ENCODE peak calls at places on chromosomes 16 and 17, in nine cellular contexts. One of them, this sample, is unnamed. For H3K4me1, the result is how much of the 10 kb centered on the place peaks cover.

GRCh38 chr17:17445925-17446665 is 30.7 kb upstream of the MED9 start:
- DNase-seq in testis: no peak
- DNase-seq in hepatocyte: peak
- DNase-seq in PC-9: peak
- DNase-seq in colonic mucosa: peak
- DNase-seq in astrocyte: peak
- DNase-seq in right lobe of liver: peak
- DNase-seq in K562: no peak
- DNase-seq in CD8-positive, alpha-beta T cell: no peak
- DNase-seq in this sample: no peak

GRCh38 chr16:30971298-30971697 is 13.7 kb upstream of the HSD3B7 start:
- DNase-seq in testis: no peak
- DNase-seq in hepatocyte: no peak
- DNase-seq in PC-9: no peak
- DNase-seq in colonic mucosa: no peak
- DNase-seq in astrocyte: no peak
- DNase-seq in right lobe of liver: no peak
- DNase-seq in K562: no peak
- DNase-seq in CD8-positive, alpha-beta T cell: no peak
- DNase-seq in this sample: no peak

GRCh38 chr17:57470906-57471305 is 214.6 kb downstream of the MSI2 start:
- DNase-seq in testis: no peak
- DNase-seq in hepatocyte: no peak
- DNase-seq in PC-9: no peak
- DNase-seq in colonic mucosa: no peak
- DNase-seq in astrocyte: no peak
- DNase-seq in right lobe of liver: no peak
- DNase-seq in K562: no peak
- DNase-seq in CD8-positive, alpha-beta T cell: no peak
- DNase-seq in this sample: no peak

GRCh38 chr16:88846088-88846487 is 10.7 kb downstream of the GALNS start:
- DNase-seq in testis: no peak
- DNase-seq in hepatocyte: no peak
- DNase-seq in PC-9: no peak
- DNase-seq in colonic mucosa: no peak
- DNase-seq in astrocyte: no peak
- DNase-seq in right lobe of liver: no peak
- DNase-seq in K562: peak
- DNase-seq in CD8-positive, alpha-beta T cell: no peak
- DNase-seq in this sample: no peak

GRCh38 chr16:86041205-86041604 is 142.2 kb downstream of the IRF8 start:
- DNase-seq in testis: no peak
- DNase-seq in hepatocyte: no peak
- DNase-seq in PC-9: no peak
- DNase-seq in colonic mucosa: no peak
- DNase-seq in astrocyte: no peak
- DNase-seq in right lobe of liver: no peak
- DNase-seq in K562: no peak
- DNase-seq in CD8-positive, alpha-beta T cell: no peak
- DNase-seq in this sample: no peak

GRCh38 chr17:43405861-43406260 is 7.1 kb downstream of the ARL4D start:
- DNase-seq in testis: no peak
- DNase-seq in hepatocyte: no peak
- DNase-seq in PC-9: no peak
- DNase-seq in colonic mucosa: no peak
- DNase-seq in astrocyte: peak
- DNase-seq in right lobe of liver: no peak
- DNase-seq in K562: no peak
- DNase-seq in CD8-positive, alpha-beta T cell: no peak
- DNase-seq in this sample: no peak

GRCh38 chr16:50887500-50887899 is 145.6 kb downstream of the CYLD start:
- DNase-seq in testis: no peak
- DNase-seq in hepatocyte: no peak
- DNase-seq in PC-9: no peak
- DNase-seq in colonic mucosa: no peak
- DNase-seq in astrocyte: no peak
- DNase-seq in right lobe of liver: no peak
- DNase-seq in K562: no peak
- DNase-seq in CD8-positive, alpha-beta T cell: no peak
- DNase-seq in this sample: no peak

GRCh38 chr16:88303890-88304819 is 78.6 kb upstream of the ZNF469 start:
- DNase-seq in testis: peak
- DNase-seq in hepatocyte: peak
- DNase-seq in PC-9: peak
- DNase-seq in colonic mucosa: no peak
- DNase-seq in astrocyte: peak
- DNase-seq in right lobe of liver: no peak
- DNase-seq in K562: no peak
- DNase-seq in CD8-positive, alpha-beta T cell: no peak
- DNase-seq in this sample: no peak

GRCh38 chr16:14335297-14335696 is 264.2 kb downstream of the MRTFB start:
- DNase-seq in testis: peak
- DNase-seq in hepatocyte: no peak
- DNase-seq in PC-9: no peak
- DNase-seq in colonic mucosa: no peak
- DNase-seq in astrocyte: no peak
- DNase-seq in right lobe of liver: no peak
- DNase-seq in K562: peak
- DNase-seq in CD8-positive, alpha-beta T cell: no peak
- DNase-seq in this sample: no peak

GRCh38 chr17:14926526-14927122 is 338.5 kb downstream of the PMP22 start:
- DNase-seq in testis: peak
- DNase-seq in hepatocyte: peak
- DNase-seq in PC-9: peak
- DNase-seq in colonic mucosa: peak
- DNase-seq in astrocyte: peak
- DNase-seq in right lobe of liver: peak
- DNase-seq in K562: peak
- DNase-seq in CD8-positive, alpha-beta T cell: peak
- DNase-seq in this sample: peak

GRCh38 chr16:53745126-53745525 is 41.2 kb downstream of the FTO start:
- DNase-seq in testis: no peak
- DNase-seq in hepatocyte: no peak
- DNase-seq in PC-9: no peak
- DNase-seq in colonic mucosa: no peak
- DNase-seq in astrocyte: peak
- DNase-seq in right lobe of liver: no peak
- DNase-seq in K562: no peak
- DNase-seq in CD8-positive, alpha-beta T cell: no peak
- DNase-seq in this sample: peak

GRCh38 chr17:7897773-7898172 is 9.2 kb downstream of the CHD3 start:
- DNase-seq in testis: no peak
- DNase-seq in hepatocyte: peak
- DNase-seq in PC-9: no peak
- DNase-seq in colonic mucosa: no peak
- DNase-seq in astrocyte: no peak
- DNase-seq in right lobe of liver: peak
- DNase-seq in K562: peak
- DNase-seq in CD8-positive, alpha-beta T cell: no peak
- DNase-seq in this sample: peak

DNA sequence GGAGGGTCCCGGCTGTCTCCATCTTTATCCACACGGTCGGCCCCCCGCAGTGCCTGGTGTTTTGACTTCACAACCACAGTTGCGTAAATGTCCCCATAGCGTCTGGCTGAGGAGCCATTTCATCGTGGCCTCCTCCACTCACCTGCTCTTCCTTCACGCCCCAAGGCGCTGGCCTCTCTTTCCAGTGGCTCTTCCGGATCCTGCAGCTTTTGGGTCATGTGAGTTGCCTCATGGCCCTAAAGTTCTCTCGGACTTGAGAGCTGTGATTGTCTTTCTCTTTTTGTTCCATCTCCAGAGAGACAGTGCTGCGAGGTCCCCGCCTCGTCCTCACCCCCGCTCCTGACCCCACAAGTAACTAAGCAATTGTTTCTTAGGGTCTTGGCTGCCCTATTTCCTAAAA is 22.7 kb downstream of the FLYWCH1 start:
- DNase-seq in testis: no peak
- DNase-seq in hepatocyte: no peak
- DNase-seq in PC-9: no peak
- DNase-seq in colonic mucosa: no peak
- DNase-seq in astrocyte: no peak
- DNase-seq in right lobe of liver: no peak
- DNase-seq in K562: peak
- DNase-seq in CD8-positive, alpha-beta T cell: no peak
- DNase-seq in this sample: no peak
- H3K4me1 ChIP-seq in testis: under half
- H3K4me1 ChIP-seq in hepatocyte: under half
- H3K4me1 ChIP-seq in PC-9: under half
- H3K4me1 ChIP-seq in colonic mucosa: under half
- H3K4me1 ChIP-seq in astrocyte: under half
- H3K4me1 ChIP-seq in right lobe of liver: under half
- H3K4me1 ChIP-seq in K562: under half
- H3K4me1 ChIP-seq in CD8-positive, alpha-beta T cell: under half
- H3K4me1 ChIP-seq in this sample: under half

GRCh38 chr16:67456383-67457140 is 24.4 kb downstream of the ATP6V0D1 start:
- DNase-seq in testis: peak
- DNase-seq in hepatocyte: no peak
- DNase-seq in PC-9: no peak
- DNase-seq in colonic mucosa: peak
- DNase-seq in astrocyte: peak
- DNase-seq in right lobe of liver: no peak
- DNase-seq in K562: no peak
- DNase-seq in CD8-positive, alpha-beta T cell: no peak
- DNase-seq in this sample: peak
- TF ChIP-seq CTCF in testis: peak
- TF ChIP-seq CTCF in hepatocyte: peak
- TF ChIP-seq CTCF in PC-9: peak
- TF ChIP-seq CTCF in colonic mucosa: peak
- TF ChIP-seq CTCF in astrocyte: peak
- TF ChIP-seq CTCF in right lobe of liver: peak
- TF ChIP-seq CTCF in K562: peak
- TF ChIP-seq CTCF in CD8-positive, alpha-beta T cell: no peak
- TF ChIP-seq CTCF in this sample: peak

GRCh38 chr17:691423-691822 is 23.2 kb downstream of the VPS53 start:
- DNase-seq in testis: no peak
- DNase-seq in hepatocyte: no peak
- DNase-seq in PC-9: peak
- DNase-seq in colonic mucosa: no peak
- DNase-seq in astrocyte: peak
- DNase-seq in right lobe of liver: no peak
- DNase-seq in K562: no peak
- DNase-seq in CD8-positive, alpha-beta T cell: no peak
- DNase-seq in this sample: no peak

GRCh38 chr17:689556-690247 is 24.9 kb downstream of the VPS53 start:
- DNase-seq in testis: no peak
- DNase-seq in hepatocyte: no peak
- DNase-seq in PC-9: no peak
- DNase-seq in colonic mucosa: no peak
- DNase-seq in astrocyte: no peak
- DNase-seq in right lobe of liver: no peak
- DNase-seq in K562: no peak
- DNase-seq in CD8-positive, alpha-beta T cell: no peak
- DNase-seq in this sample: no peak

GRCh38 chr17:692116-692515 is 22.5 kb downstream of the VPS53 start:
- DNase-seq in testis: no peak
- DNase-seq in hepatocyte: no peak
- DNase-seq in PC-9: peak
- DNase-seq in colonic mucosa: no peak
- DNase-seq in astrocyte: peak
- DNase-seq in right lobe of liver: no peak
- DNase-seq in K562: no peak
- DNase-seq in CD8-positive, alpha-beta T cell: no peak
- DNase-seq in this sample: no peak

GRCh38 chr17:688100-688989 is 26.3 kb downstream of the VPS53 start:
- DNase-seq in testis: no peak
- DNase-seq in hepatocyte: peak
- DNase-seq in PC-9: no peak
- DNase-seq in colonic mucosa: peak
- DNase-seq in astrocyte: no peak
- DNase-seq in right lobe of liver: peak
- DNase-seq in K562: no peak
- DNase-seq in CD8-positive, alpha-beta T cell: no peak
- DNase-seq in this sample: peak

DNA sequence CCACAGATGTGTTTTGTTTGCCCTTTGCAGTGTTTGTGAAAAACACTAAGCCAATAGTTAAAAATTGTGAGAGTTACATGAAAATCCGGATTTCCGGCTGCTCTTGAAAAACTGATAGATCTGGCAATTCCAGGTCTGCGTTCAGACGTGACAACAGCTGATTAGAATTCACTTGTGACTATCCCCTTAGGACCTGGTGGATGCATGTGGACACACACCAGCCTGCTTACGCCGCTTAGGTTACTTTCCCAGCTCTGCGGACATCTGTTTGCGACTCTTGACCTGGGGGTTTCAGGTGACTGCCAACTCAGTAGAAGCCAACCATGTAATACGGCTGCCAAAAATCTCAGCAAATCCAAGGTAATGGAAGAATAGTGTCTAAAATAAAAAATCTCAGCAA is 24.3 kb downstream of the VPS53 start:
- DNase-seq in testis: no peak
- DNase-seq in hepatocyte: no peak
- DNase-seq in PC-9: no peak
- DNase-seq in colonic mucosa: no peak
- DNase-seq in astrocyte: no peak
- DNase-seq in right lobe of liver: no peak
- DNase-seq in K562: no peak
- DNase-seq in CD8-positive, alpha-beta T cell: no peak
- DNase-seq in this sample: no peak
- H3K27ac ChIP-seq in testis: no peak
- H3K27ac ChIP-seq in hepatocyte: no peak
- H3K27ac ChIP-seq in PC-9: no peak
- H3K27ac ChIP-seq in colonic mucosa: no peak
- H3K27ac ChIP-seq in astrocyte: peak
- H3K27ac ChIP-seq in right lobe of liver: no peak
- H3K27ac ChIP-seq in K562: no peak
- H3K27ac ChIP-seq in CD8-positive, alpha-beta T cell: no peak
- H3K27ac ChIP-seq in this sample: no peak

GRCh38 chr17:75250009-75250471 is 11.4 kb downstream of the GGA3 start:
- DNase-seq in testis: no peak
- DNase-seq in hepatocyte: no peak
- DNase-seq in PC-9: peak
- DNase-seq in colonic mucosa: no peak
- DNase-seq in astrocyte: no peak
- DNase-seq in right lobe of liver: no peak
- DNase-seq in K562: no peak
- DNase-seq in CD8-positive, alpha-beta T cell: peak
- DNase-seq in this sample: peak
- H3K4me1 ChIP-seq in testis: under half
- H3K4me1 ChIP-seq in hepatocyte: under half
- H3K4me1 ChIP-seq in PC-9: under half
- H3K4me1 ChIP-seq in colonic mucosa: under half
- H3K4me1 ChIP-seq in astrocyte: under half
- H3K4me1 ChIP-seq in right lobe of liver: under half
- H3K4me1 ChIP-seq in K562: under half
- H3K4me1 ChIP-seq in CD8-positive, alpha-beta T cell: under half
- H3K4me1 ChIP-seq in this sample: under half

GRCh38 chr16:57828272-57829161 is 26.2 kb upstream of the KIFC3 start:
- DNase-seq in testis: no peak
- DNase-seq in hepatocyte: no peak
- DNase-seq in PC-9: no peak
- DNase-seq in colonic mucosa: no peak
- DNase-seq in astrocyte: no peak
- DNase-seq in right lobe of liver: no peak
- DNase-seq in K562: no peak
- DNase-seq in CD8-positive, alpha-beta T cell: no peak
- DNase-seq in this sample: no peak
- TF ChIP-seq CTCF in testis: no peak
- TF ChIP-seq CTCF in hepatocyte: no peak
- TF ChIP-seq CTCF in PC-9: peak
- TF ChIP-seq CTCF in colonic mucosa: no peak
- TF ChIP-seq CTCF in astrocyte: no peak
- TF ChIP-seq CTCF in right lobe of liver: no peak
- TF ChIP-seq CTCF in K562: peak
- TF ChIP-seq CTCF in CD8-positive, alpha-beta T cell: no peak
- TF ChIP-seq CTCF in this sample: peak